ENCODE peak calls at places on chromosomes 16 and 17, in nine cellular contexts. K is cardiac muscle cell; N is uterus; O is CD4-positive, alpha-beta T cell; I is hepatocyte; E is fibroblast of lung; T is psoas muscle; F is DND-41; Z is IMR-90. W is an unnamed sample.
A peak's percentile ranks its signal among the peaks of the same experiment; 100 is the strongest.

GRCh38 chr16:81265658-81266451 is 27.4 kb downstream of the BCO1 start:
- DNase-seq in O (no peak), F (no peak), I (peak; percentile 53), Z (peak; percentile 19), E (peak; percentile 63), T (peak; percentile 48), K (peak; percentile 91), N (peak; percentile 82), W (no peak)

GRCh38 chr16:81097230-81097629 is 1.0 kb upstream of the GCSH start:
- DNase-seq in O (no peak), E (no peak), F (no peak), K (no peak), I (no peak), T (no peak), Z (no peak), N (no peak), W (no peak)

GRCh38 chr17:78343433-78344201 is 16.3 kb downstream of the SOCS3 start:
- DNase-seq in N (no peak), F (peak; percentile 77), Z (no peak), I (no peak), T (no peak), K (no peak), O (peak; percentile 67), E (no peak), W (peak; percentile 79)

GRCh38 chr17:43661699-43662431 is at the start of gene MEOX1:
- DNase-seq in E (peak; percentile 89), F (no peak), O (no peak), Z (peak; percentile 82), N (no peak), T (peak; percentile 25), K (peak; percentile 65), I (no peak), W (no peak)

GRCh38 chr16:54030451-54030850 is 256.1 kb downstream of the IRX3 start:
- DNase-seq in E (no peak), T (no peak), I (no peak), N (no peak), K (no peak), O (no peak), F (no peak), Z (no peak), W (no peak)

GRCh38 chr16:27322858-27323780 is 9.3 kb downstream of the IL4R start:
- DNase-seq in O (no peak), Z (no peak), E (no peak), N (peak; percentile 10), T (no peak), K (no peak), I (peak; percentile 66), F (no peak), W (no peak)

GRCh38 chr17:28682655-28683054 is 20.6 kb downstream of the SUPT6H start:
- DNase-seq in N (no peak), O (no peak), K (no peak), E (no peak), I (no peak), Z (no peak), T (no peak), F (no peak), W (no peak)

GRCh38 chr16:69294051-69294450 is 17.1 kb upstream of the VPS4A start:
- DNase-seq in T (no peak), E (no peak), K (no peak), I (no peak), F (no peak), N (no peak), Z (peak; percentile 29), O (no peak), W (no peak)

GRCh38 chr17:299546-299945 is 53.1 kb downstream of the RPH3AL start:
- DNase-seq in F (no peak), Z (no peak), I (no peak), O (no peak), E (no peak), T (no peak), N (no peak), K (no peak), W (no peak)

GRCh38 chr17:9813166-9813565 is 8.7 kb downstream of the GSG1L2 start:
- DNase-seq in Z (no peak), T (no peak), K (no peak), F (no peak), N (no peak), E (no peak), I (no peak), O (no peak), W (no peak)

GRCh38 chr17:9809409-9809808 is 12.5 kb downstream of the GSG1L2 start:
- DNase-seq in N (no peak), T (no peak), O (no peak), K (no peak), F (no peak), I (no peak), Z (no peak), E (no peak), W (no peak)

GRCh38 chr17:9811086-9811485 is 10.8 kb downstream of the GSG1L2 start:
- DNase-seq in E (peak; percentile 19), N (no peak), T (no peak), I (no peak), F (no peak), O (no peak), Z (no peak), K (no peak), W (no peak)

GRCh38 chr17:9811537-9811936 is 10.3 kb downstream of the GSG1L2 start:
- DNase-seq in F (no peak), K (no peak), O (no peak), I (no peak), E (no peak), Z (no peak), N (no peak), T (no peak), W (no peak)

GRCh38 chr17:9810100-9810949 is 11.6 kb downstream of the GSG1L2 start:
- DNase-seq in T (no peak), K (peak; percentile 51), I (no peak), O (no peak), Z (no peak), N (no peak), E (no peak), F (no peak), W (no peak)
- H3K27ac ChIP-seq in T (no peak overlapping the region), K (peak overlapping the region; percentile 59), I (no peak overlapping the region), O (no peak overlapping the region), Z (no peak overlapping the region), N (no peak overlapping the region), E (no peak overlapping the region), F (no peak overlapping the region), W (no peak overlapping the region)

DNA sequence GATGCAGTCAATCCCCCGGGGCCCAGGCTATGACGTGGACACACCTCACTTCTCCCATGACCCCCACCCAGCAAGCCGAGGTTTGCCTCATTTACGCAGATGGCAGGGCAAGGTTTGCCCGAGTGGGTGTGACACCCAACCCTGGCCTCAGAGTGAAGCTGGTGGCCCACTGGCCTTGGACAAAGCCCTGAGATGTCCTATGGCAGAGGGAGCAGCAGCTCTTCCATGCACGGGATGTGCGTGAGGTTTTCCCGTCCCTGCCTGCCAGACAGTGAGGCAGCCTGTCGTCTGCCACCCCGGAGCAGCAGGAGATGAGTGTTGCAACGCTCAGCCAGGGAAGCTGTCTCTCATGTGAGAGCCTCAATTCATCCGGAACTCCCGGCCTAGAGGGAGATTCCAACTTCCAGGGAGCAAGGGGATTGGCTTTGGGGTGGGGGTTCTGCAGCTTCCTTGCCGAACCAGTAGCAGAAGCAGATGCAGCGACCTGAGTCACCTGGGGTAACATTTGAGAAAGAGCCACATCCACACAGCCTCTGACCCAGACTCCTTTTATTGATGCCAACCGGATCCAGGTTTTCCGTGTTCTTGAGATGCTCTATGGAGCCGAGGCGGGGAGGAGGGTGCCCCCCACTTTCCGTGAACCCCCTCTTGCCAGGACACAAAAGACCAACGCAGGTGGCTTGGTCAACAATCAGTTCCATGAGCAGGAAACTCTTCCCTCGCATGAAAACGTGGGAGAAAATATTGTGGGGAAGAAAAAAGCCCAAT is 125.6 kb downstream of the C16orf78 start:
- DNase-seq in E (no peak), K (no peak), Z (no peak), I (no peak), T (no peak), N (no peak), F (no peak), O (no peak), W (no peak)
- H3K27ac ChIP-seq in E (no peak overlapping the region), K (no peak overlapping the region), Z (no peak overlapping the region), I (no peak overlapping the region), T (no peak overlapping the region), N (no peak overlapping the region), F (no peak overlapping the region), O (no peak overlapping the region), W (no peak overlapping the region)

GRCh38 chr17:18017958-18018357 is 21.0 kb downstream of the ATPAF2 start:
- DNase-seq in K (peak; percentile 88), T (no peak), N (no peak), F (no peak), Z (peak; percentile 62), E (peak; percentile 71), I (no peak), O (no peak), W (no peak)

GRCh38 chr17:18016426-18016825 is 22.5 kb downstream of the ATPAF2 start:
- DNase-seq in I (no peak), Z (no peak), T (no peak), N (no peak), F (no peak), O (no peak), E (no peak), K (no peak), W (no peak)

GRCh38 chr17:18015603-18016002 is 23.4 kb downstream of the ATPAF2 start:
- DNase-seq in F (no peak), Z (no peak), K (no peak), T (no peak), N (no peak), I (no peak), E (no peak), O (no peak), W (no peak)

GRCh38 chr17:18020971-18021370 is 18.0 kb downstream of the ATPAF2 start:
- DNase-seq in O (no peak), K (no peak), F (no peak), T (no peak), I (no peak), Z (no peak), E (no peak), N (no peak), W (no peak)

DNA sequence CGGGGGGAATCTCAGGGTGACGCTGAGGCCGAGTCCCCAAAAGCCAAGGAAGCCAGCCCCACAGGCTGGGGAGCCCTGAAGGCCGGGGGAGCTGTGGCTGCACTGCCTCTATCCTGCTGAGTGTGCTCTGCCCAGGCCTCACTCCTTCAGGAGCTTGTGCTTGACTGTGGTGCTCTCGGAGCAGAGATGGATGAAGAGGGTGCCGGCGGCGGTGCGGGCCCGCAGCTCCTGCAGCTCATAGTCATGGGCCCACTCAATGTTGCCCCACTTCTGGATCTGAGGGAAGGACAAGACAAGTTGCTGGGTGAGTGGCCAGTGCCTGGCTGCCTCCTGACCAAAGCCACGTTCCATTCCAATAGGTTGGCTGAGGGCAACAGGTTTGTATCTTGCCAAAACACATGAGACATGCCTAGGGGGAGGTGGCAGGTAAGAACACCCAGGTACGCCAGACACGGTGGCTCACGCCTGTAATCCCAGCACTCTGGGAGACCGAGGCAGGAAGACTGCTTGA is 20.5 kb downstream of the ATPAF2 start:
- DNase-seq in T (no peak), I (no peak), E (no peak), K (no peak), Z (no peak), N (no peak), O (no peak), F (no peak), W (no peak)
- H3K27ac ChIP-seq in T (no peak overlapping the region), I (no peak overlapping the region), E (no peak overlapping the region), K (peak overlapping the region; percentile 66), Z (no peak overlapping the region), N (no peak overlapping the region), O (no peak overlapping the region), F (no peak overlapping the region), W (no peak overlapping the region)

DNA sequence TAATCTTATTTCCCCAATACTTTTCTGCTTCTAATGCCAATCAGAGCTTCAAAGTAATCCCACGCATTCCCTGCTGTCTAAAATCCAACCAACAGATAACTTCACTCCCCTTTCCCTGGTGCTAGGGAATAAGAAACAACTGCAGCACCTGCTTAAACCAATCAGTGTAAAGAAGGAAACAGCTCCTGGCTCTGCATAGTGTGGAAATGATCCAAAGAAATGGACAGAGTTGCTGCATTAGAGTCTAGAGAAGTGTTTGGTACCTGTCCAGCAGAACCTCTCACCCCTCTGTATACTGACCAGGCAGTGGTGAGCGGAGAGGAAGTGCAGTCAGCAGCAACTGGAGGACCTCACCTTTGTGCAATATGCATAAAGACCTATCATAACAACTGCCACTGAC is 85.5 kb downstream of the NCOR1 start:
- DNase-seq in F (no peak), O (no peak), E (no peak), Z (no peak), I (no peak), K (no peak), N (no peak), T (no peak), W (no peak)
- H3K27ac ChIP-seq in F (no peak overlapping the region), O (no peak overlapping the region), E (no peak overlapping the region), Z (no peak overlapping the region), I (no peak overlapping the region), K (peak overlapping the region; percentile 51), N (no peak overlapping the region), T (peak overlapping the region; percentile 52), W (no peak overlapping the region)